ENCODE peak calls at places on chromosomes 12 and 14, in eight cellular contexts. C, F, H, J, B, E, Y and V are unnamed samples.

GRCh38 chr14:53621433-53621832 is 335.2 kb downstream of the BMP4 start:
- DNase-seq in C (no peak), F (no peak), H (no peak), J (no peak), B (no peak), E (no peak), Y (no peak), V (no peak)

GRCh38 chr14:33475623-33476022 is 475.3 kb downstream of the EGLN3 start:
- DNase-seq in C (no peak), F (no peak), H (no peak), J (no peak), B (peak; percentile 11), E (peak; percentile 6), Y (no peak), V (no peak)

GRCh38 chr14:65421201-65421981 is 8.9 kb downstream of the FUT8 start:
- DNase-seq in C (no peak), F (no peak), H (peak; percentile 21), J (no peak), B (no peak), E (no peak), Y (no peak), V (no peak)

GRCh38 chr12:697426-697825 is 34.2 kb upstream of the NINJ2 start:
- DNase-seq in C (no peak), F (no peak), H (no peak), J (no peak), B (no peak), E (no peak), Y (no peak), V (no peak)

GRCh38 chr14:30291216-30291615 is 267.7 kb upstream of the G2E3 start:
- DNase-seq in C (no peak), F (no peak), H (no peak), J (no peak), B (no peak), E (peak; percentile 26), Y (no peak), V (no peak)

GRCh38 chr12:16526693-16527092 is 79.3 kb downstream of the LMO3 start:
- DNase-seq in C (no peak), F (no peak), H (peak; percentile 70), J (no peak), B (no peak), E (peak; percentile 86), Y (no peak), V (no peak)

GRCh38 chr12:124705545-124706138 is 138.2 kb upstream of the NCOR2 start:
- DNase-seq in C (no peak), F (no peak), H (no peak), J (no peak), B (no peak), E (no peak), Y (no peak), V (no peak)

GRCh38 chr12:44476683-44477082 is 399.4 kb downstream of the NELL2 start:
- DNase-seq in C (no peak), F (no peak), H (no peak), J (no peak), B (no peak), E (no peak), Y (no peak), V (no peak)

GRCh38 chr12:57552692-57553321 is 3.0 kb downstream of the KIF5A start:
- DNase-seq in C (no peak), F (no peak), H (no peak), J (no peak), B (no peak), E (peak; percentile 11), Y (no peak), V (no peak)

GRCh38 chr12:125137776-125138344 is 72.6 kb downstream of the AACS start:
- DNase-seq in C (no peak), F (no peak), H (no peak), J (no peak), B (no peak), E (no peak), Y (no peak), V (no peak)

GRCh38 chr14:22994762-22995275 is 12.5 kb upstream of the AJUBA start:
- DNase-seq in C (no peak), F (no peak), H (no peak), J (no peak), B (peak; percentile 44), E (peak; percentile 56), Y (peak; percentile 61), V (peak; percentile 46)

GRCh38 chr12:32483499-32483898 is 84.1 kb downstream of the FGD4 start:
- DNase-seq in C (no peak), F (no peak), H (no peak), J (no peak), B (peak; percentile 24), E (no peak), Y (no peak), V (no peak)

GRCh38 chr14:34038358-34039057 is 87.6 kb upstream of the EGLN3 start:
- DNase-seq in C (no peak), F (no peak), H (no peak), J (no peak), B (no peak), E (no peak), Y (no peak), V (no peak)

GRCh38 chr12:19869413-19869812 is 430.1 kb downstream of the AEBP2 start:
- DNase-seq in C (no peak), F (no peak), H (no peak), J (no peak), B (no peak), E (no peak), Y (no peak), V (no peak)

GRCh38 chr12:44774815-44775411 is 101.2 kb downstream of the NELL2 start:
- DNase-seq in C (no peak), F (no peak), H (no peak), J (no peak), B (peak; percentile 13), E (no peak), Y (no peak), V (peak; percentile 74)

GRCh38 chr12:3683670-3684069 is 69.2 kb downstream of the CRACR2A start:
- DNase-seq in C (no peak), F (no peak), H (no peak), J (no peak), B (no peak), E (peak; percentile 27), Y (no peak), V (no peak)

GRCh38 chr12:123050331-123050809 is 69.9 kb downstream of the ARL6IP4 start:
- DNase-seq in C (no peak), F (no peak), H (no peak), J (no peak), B (no peak), E (no peak), Y (no peak), V (no peak)

GRCh38 chr12:31491819-31492598 is 98.9 kb downstream of the DENND5B start:
- DNase-seq in C (no peak), F (no peak), H (peak; percentile 41), J (no peak), B (no peak), E (peak; percentile 81), Y (no peak), V (no peak)

GRCh38 chr12:39467432-39467870 is 24.5 kb upstream of the KIF21A start:
- DNase-seq in C (peak; percentile 50), F (no peak), H (no peak), J (no peak), B (no peak), E (peak; percentile 13), Y (no peak), V (no peak)

GRCh38 chr12:120457133-120457532 is 10.9 kb downstream of the GATC start:
- DNase-seq in C (no peak), F (no peak), H (no peak), J (no peak), B (no peak), E (no peak), Y (no peak), V (no peak)

GRCh38 chr14:65366802-65367570 is 45.5 kb upstream of the FUT8 start:
- DNase-seq in C (no peak), F (no peak), H (no peak), J (no peak), B (no peak), E (no peak), Y (no peak), V (no peak)

GRCh38 chr14:76307786-76308780 is 67.9 kb upstream of the ESRRB start:
- DNase-seq in C (no peak), F (peak; percentile 49), H (no peak), J (no peak), B (no peak), E (no peak), Y (no peak), V (no peak)
- H3K27me3 ChIP-seq in C (no peaks in the 10 kb centered on the region), F (no peaks in the 10 kb centered on the region), H (peaks cover 24% of the 10 kb centered on the region), J (peaks cover 42% of the 10 kb centered on the region), B (peaks cover 13% of the 10 kb centered on the region), E (peaks cover 3% of the 10 kb centered on the region), Y (peaks cover 17% of the 10 kb centered on the region), V (no peaks in the 10 kb centered on the region)

GRCh38 chr12:113416091-113416754 is 6.0 kb upstream of the SDSL start:
- DNase-seq in C (no peak), F (no peak), H (no peak), J (no peak), B (peak; percentile 47), E (peak; percentile 31), Y (peak; percentile 48), V (no peak)

GRCh38 chr12:113420996-113421595 is 1.1 kb upstream of the SDSL start:
- DNase-seq in C (no peak), F (no peak), H (no peak), J (no peak), B (no peak), E (no peak), Y (peak; percentile 14), V (no peak)

GRCh38 chr12:113414519-113415038 is 7.6 kb upstream of the SDSL start:
- DNase-seq in C (no peak), F (no peak), H (no peak), J (no peak), B (no peak), E (no peak), Y (no peak), V (no peak)

GRCh38 chr12:113422030-113422900 is at the start of gene SDSL:
- DNase-seq in C (peak; percentile 50), F (peak; percentile 84), H (peak; percentile 65), J (peak; percentile 75), B (peak; percentile 56), E (peak; percentile 88), Y (peak; percentile 85), V (no peak)

GRCh38 chr12:113418213-113418879 is 3.8 kb upstream of the SDSL start:
- DNase-seq in C (no peak), F (peak; percentile 79), H (no peak), J (no peak), B (peak; percentile 19), E (peak; percentile 62), Y (peak; percentile 49), V (no peak)
- H3K27me3 ChIP-seq in C (no peaks in the 10 kb centered on the region), F (no peaks in the 10 kb centered on the region), H (peaks cover 2% of the 10 kb centered on the region), J (peaks cover 2% of the 10 kb centered on the region), B (no peaks in the 10 kb centered on the region), E (no peaks in the 10 kb centered on the region), Y (peaks cover 3% of the 10 kb centered on the region), V (no peaks in the 10 kb centered on the region)

GRCh38 chr14:96792003-96792402 is 5.2 kb upstream of the VRK1 start:
- DNase-seq in C (no peak), F (no peak), H (no peak), J (no peak), B (no peak), E (no peak), Y (no peak), V (no peak)
- H3K27me3 ChIP-seq in C (peaks cover 2% of the 10 kb centered on the region), F (no peaks in the 10 kb centered on the region), H (peaks cover 6% of the 10 kb centered on the region), J (peaks cover 5% of the 10 kb centered on the region), B (no peaks in the 10 kb centered on the region), E (no peaks in the 10 kb centered on the region), Y (peaks cover 4% of the 10 kb centered on the region), V (no peaks in the 10 kb centered on the region)

DNA sequence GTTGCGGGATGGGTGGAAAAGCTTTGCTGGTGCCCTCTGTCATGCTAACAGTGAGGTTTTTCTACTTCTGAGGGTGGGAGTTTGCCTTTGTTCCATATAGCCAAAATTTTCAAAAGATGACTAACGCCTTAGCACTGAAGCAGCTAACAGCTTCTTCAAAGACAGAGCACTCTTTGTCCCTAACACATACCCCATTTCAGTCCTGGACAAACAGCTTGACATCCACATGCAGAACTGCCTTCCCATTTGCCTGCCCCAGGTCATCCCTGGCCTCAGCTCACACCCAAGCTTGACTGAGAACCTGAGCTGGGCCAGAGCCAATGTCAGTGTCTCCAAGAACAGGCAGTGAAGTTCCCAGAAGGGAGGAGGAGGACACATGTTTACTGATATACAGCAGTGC is 30.7 kb upstream of the HSPB8 start:
- DNase-seq in C (no peak), F (no peak), H (no peak), J (no peak), B (no peak), E (no peak), Y (no peak), V (no peak)
- H3K27me3 ChIP-seq in C (no peaks in the 10 kb centered on the region), F (no peaks in the 10 kb centered on the region), H (peaks cover 3% of the 10 kb centered on the region), J (peaks cover 7% of the 10 kb centered on the region), B (no peaks in the 10 kb centered on the region), E (no peaks in the 10 kb centered on the region), Y (peaks cover 3% of the 10 kb centered on the region), V (no peaks in the 10 kb centered on the region)